ENCODE peak calls at places on chromosomes 13 and 19, in nine cellular contexts. H is astrocyte of the spinal cord; B is cardiac muscle cell; X is activated CD4-positive, alpha-beta T cell treated with anti-CD3 and anti-CD28 coated beads for 4 hours; F is iris pigment epithelial cell; J is head of caudate nucleus; L is fibroblast of mammary gland; I is omental fat pad; C is MCF 10A. E is an unnamed sample.

GRCh38 chr13:100957741-100958140 is 283.1 kb upstream of the TMTC4 start:
- DNase-seq in H (no peak), B (no peak), X (no peak), F (no peak), J (no peak), L (no peak), I (no peak), C (no peak), E (no peak)

GRCh38 chr13:27665333-27665732 is 43.6 kb downstream of the POLR1D start:
- DNase-seq in H (no peak), B (peak; percentile 34), X (no peak), F (no peak), J (no peak), L (no peak), I (no peak), C (no peak), E (peak; percentile 28)

GRCh38 chr13:112843392-112844250 is 125.4 kb upstream of the MCF2L start:
- DNase-seq in H (no peak), B (no peak), X (no peak), F (no peak), J (no peak), L (no peak), I (no peak), C (no peak), E (no peak)

GRCh38 chr19:54469496-54469934 is 3.6 kb downstream of the CDC42EP5 start:
- DNase-seq in H (no peak), B (no peak), X (no peak), F (no peak), J (no peak), L (no peak), I (no peak), C (no peak), E (no peak)

GRCh38 chr13:47251771-47252170 is 354.9 kb upstream of the HTR2A start:
- DNase-seq in H (no peak), B (no peak), X (no peak), F (no peak), J (no peak), L (peak; percentile 48), I (no peak), C (no peak), E (no peak)

GRCh38 chr13:46489586-46490023 is 63.4 kb upstream of the LRCH1 start:
- DNase-seq in H (peak; percentile 86), B (no peak), X (no peak), F (peak; percentile 60), J (no peak), L (peak; percentile 98), I (no peak), C (peak; percentile 96), E (peak; percentile 23)

GRCh38 chr13:62327367-62327766 is 911.7 kb upstream of the PCDH20 start:
- DNase-seq in H (no peak), B (no peak), X (no peak), F (no peak), J (no peak), L (no peak), I (no peak), C (no peak), E (no peak)

GRCh38 chr19:18639706-18640105 is 2.9 kb downstream of the KLHL26 start:
- DNase-seq in H (no peak), B (no peak), X (no peak), F (peak; percentile 52), J (no peak), L (no peak), I (no peak), C (no peak), E (peak; percentile 41)

GRCh38 chr19:49895566-49896297 is 955 bp downstream of the IL4I1 start:
- DNase-seq in H (no peak), B (no peak), X (no peak), F (no peak), J (no peak), L (no peak), I (no peak), C (no peak), E (no peak)

GRCh38 chr19:3785938-3786824 is at the start of gene MATK:
- DNase-seq in H (no peak), B (no peak), X (peak; percentile 42), F (no peak), J (no peak), L (no peak), I (no peak), C (no peak), E (no peak)

GRCh38 chr13:51645154-51645650 is 60.9 kb downstream of the WDFY2 start:
- DNase-seq in H (peak; percentile 86), B (no peak), X (no peak), F (peak; percentile 87), J (no peak), L (peak; percentile 85), I (no peak), C (peak; percentile 78), E (peak; percentile 92)

GRCh38 chr19:55563261-55563690 is 17.4 kb downstream of the ZNF579 start:
- DNase-seq in H (no peak), B (peak; percentile 69), X (no peak), F (no peak), J (no peak), L (no peak), I (peak; percentile 41), C (no peak), E (peak; percentile 13)

GRCh38 chr19:1154731-1155351 is 19.2 kb downstream of the SBNO2 start:
- DNase-seq in H (peak; percentile 68), B (no peak), X (no peak), F (peak; percentile 94), J (peak; percentile 68), L (peak; percentile 87), I (peak; percentile 77), C (peak; percentile 97), E (peak; percentile 93)

GRCh38 chr13:111862836-111863815 is 203.8 kb upstream of the SOX1 start:
- DNase-seq in H (no peak), B (no peak), X (no peak), F (no peak), J (no peak), L (no peak), I (no peak), C (no peak), E (no peak)

GRCh38 chr19:13951799-13952153 is 533 bp upstream of the DCAF15 start:
- DNase-seq in H (no peak), B (no peak), X (no peak), F (no peak), J (no peak), L (no peak), I (no peak), C (no peak), E (no peak)

GRCh38 chr13:111854403-111854802 is 212.5 kb upstream of the SOX1 start:
- DNase-seq in H (no peak), B (no peak), X (no peak), F (no peak), J (no peak), L (no peak), I (no peak), C (no peak), E (no peak)

GRCh38 chr13:108328848-108329247 is 59.3 kb downstream of the TNFSF13B start:
- DNase-seq in H (no peak), B (no peak), X (no peak), F (no peak), J (no peak), L (no peak), I (no peak), C (no peak), E (no peak)

GRCh38 chr19:16518483-16519229 is 22.5 kb downstream of the C19orf44 start:
- DNase-seq in H (no peak), B (no peak), X (no peak), F (no peak), J (no peak), L (no peak), I (no peak), C (no peak), E (no peak)

GRCh38 chr13:72652681-72653080 is 74.7 kb downstream of the MZT1 start:
- DNase-seq in H (peak; percentile 25), B (no peak), X (no peak), F (peak; percentile 31), J (no peak), L (no peak), I (no peak), C (no peak), E (peak; percentile 5)

GRCh38 chr19:50478901-50479715 is 2.5 kb upstream of the GARIN5A start:
- DNase-seq in H (peak; percentile 32), B (peak; percentile 64), X (no peak), F (peak; percentile 21), J (peak; percentile 52), L (peak; percentile 54), I (no peak), C (no peak), E (peak; percentile 63)

GRCh38 chr19:13475044-13475443 is 31.2 kb downstream of the CACNA1A start:
- DNase-seq in H (no peak), B (no peak), X (no peak), F (no peak), J (no peak), L (no peak), I (no peak), C (no peak), E (no peak)

GRCh38 chr19:11657307-11657706 is 60.0 kb downstream of the ZNF627 start:
- DNase-seq in H (no peak), B (no peak), X (no peak), F (no peak), J (no peak), L (no peak), I (no peak), C (peak; percentile 4), E (no peak)

GRCh38 chr19:17889609-17890214 is 18.0 kb downstream of the SLC5A5 start:
- DNase-seq in H (peak; percentile 59), B (peak; percentile 86), X (no peak), F (peak; percentile 52), J (no peak), L (peak; percentile 28), I (no peak), C (peak; percentile 68), E (peak; percentile 61)

GRCh38 chr19:36939153-36939552 is 23.0 kb downstream of the ZNF568 start:
- DNase-seq in H (no peak), B (peak; percentile 4), X (no peak), F (peak; percentile 28), J (no peak), L (peak; percentile 12), I (no peak), C (no peak), E (peak; percentile 21)

GRCh38 chr19:10508707-10509106 is 5.6 kb upstream of the KEAP1 start:
- DNase-seq in H (peak; percentile 19), B (no peak), X (no peak), F (no peak), J (no peak), L (peak; percentile 56), I (no peak), C (peak; percentile 31), E (no peak)

GRCh38 chr13:24500977-24501376 is 11.6 kb downstream of the PARP4 start:
- DNase-seq in H (peak; percentile 56), B (no peak), X (no peak), F (peak; percentile 91), J (no peak), L (peak; percentile 68), I (no peak), C (peak; percentile 59), E (peak; percentile 87)

GRCh38 chr19:55247621-55248099 is 11.2 kb downstream of the PPP6R1 start:
- DNase-seq in H (peak; percentile 20), B (no peak), X (no peak), F (peak; percentile 70), J (no peak), L (peak; percentile 58), I (no peak), C (no peak), E (peak; percentile 44)

GRCh38 chr13:27953671-27954405 is 15.3 kb downstream of the CDX2 start:
- DNase-seq in H (peak; percentile 49), B (peak; percentile 91), X (peak; percentile 42), F (peak; percentile 63), J (peak; percentile 50), L (peak; percentile 57), I (no peak), C (peak; percentile 70), E (peak; percentile 63)

GRCh38 chr13:73870970-73871935 is 263.0 kb downstream of the KLF12 start:
- DNase-seq in H (peak; percentile 95), B (no peak), X (no peak), F (peak; percentile 97), J (no peak), L (peak; percentile 89), I (no peak), C (peak; percentile 31), E (peak; percentile 97)

GRCh38 chr13:93547886-93548285 is 321.3 kb downstream of the GPC6 start:
- DNase-seq in H (peak; percentile 18), B (no peak), X (no peak), F (no peak), J (no peak), L (peak; percentile 15), I (no peak), C (no peak), E (no peak)

GRCh38 chr19:38457202-38457601 is 23.7 kb downstream of the RYR1 start:
- DNase-seq in H (no peak), B (no peak), X (no peak), F (no peak), J (no peak), L (no peak), I (no peak), C (no peak), E (no peak)

E was measured in choroid plexus epithelial cell.